ENCODE peak calls at places on chromosomes 16 and 17, in nine cellular contexts. W, Y, P, L, F, D, E, J and Q are unnamed samples.

GRCh38 chr17:47324224-47325020 is 667 bp downstream of the EFCAB13 start:
- DNase-seq in E (peak), J (peak), F (peak), D (peak), W (peak), L (peak), P (peak), Y (peak), Q (peak)

GRCh38 chr17:64005734-64006167 is 7.6 kb downstream of the PRR29 start:
- DNase-seq in W (no peak), Y (peak), L (no peak), E (no peak), P (no peak), F (peak), J (no peak), D (no peak), Q (no peak)

GRCh38 chr16:85266857-85267256 is 154.6 kb upstream of the CIBAR2 start:
- DNase-seq in E (no peak), L (no peak), P (no peak), F (no peak), D (no peak), J (no peak), Y (no peak), W (no peak), Q (no peak)

GRCh38 chr17:38852771-38853291 is 690 bp downstream of the RPL23 start:
- DNase-seq in L (peak), F (no peak), Y (no peak), D (no peak), W (no peak), J (no peak), P (no peak), E (no peak), Q (no peak)

GRCh38 chr17:33310296-33310695 is 17.2 kb upstream of the ASIC2 start:
- DNase-seq in D (no peak), E (no peak), J (no peak), P (no peak), F (no peak), L (no peak), W (no peak), Y (no peak), Q (no peak)

GRCh38 chr16:57997176-57997527 is 3.3 kb downstream of the ZNF319 start:
- DNase-seq in W (no peak), P (no peak), J (no peak), F (no peak), L (no peak), Y (no peak), D (peak), E (no peak), Q (no peak)

GRCh38 chr17:51029568-51030463 is 90.9 kb downstream of the SPAG9 start:
- DNase-seq in D (no peak), E (no peak), J (no peak), P (no peak), L (no peak), F (no peak), Y (no peak), W (no peak), Q (no peak)

GRCh38 chr17:69506489-69506888 is 92.0 kb downstream of the MAP2K6 start:
- DNase-seq in Y (no peak), E (no peak), F (no peak), J (peak), P (peak), W (no peak), D (no peak), L (no peak), Q (no peak)

GRCh38 chr16:2470603-2471015 is 488 bp upstream of the NTN3 start:
- DNase-seq in W (peak), P (no peak), E (no peak), D (no peak), L (no peak), F (no peak), Y (peak), J (no peak), Q (no peak)

GRCh38 chr16:5257462-5257861 is 159.9 kb upstream of the EEF2KMT start:
- DNase-seq in W (no peak), D (no peak), E (no peak), Y (no peak), L (no peak), J (no peak), P (no peak), F (no peak), Q (no peak)

GRCh38 chr17:38416840-38417209 is 11.4 kb upstream of the ARHGAP23 start:
- DNase-seq in W (no peak), P (no peak), Y (peak), F (no peak), E (no peak), D (peak), L (no peak), J (no peak), Q (no peak)

GRCh38 chr16:89722392-89723278 is 1.3 kb downstream of the ZNF276 start:
- DNase-seq in P (peak), E (peak), Y (no peak), J (peak), F (peak), D (peak), L (peak), W (peak), Q (peak)

GRCh38 chr17:48841395-48841831 is 10.6 kb downstream of the CALCOCO2 start:
- DNase-seq in W (no peak), D (no peak), J (no peak), P (peak), F (no peak), L (no peak), E (no peak), Y (no peak), Q (peak)

GRCh38 chr17:78278139-78278741 is 46.8 kb downstream of the TMEM235 start:
- DNase-seq in L (no peak), F (no peak), P (no peak), Y (no peak), E (no peak), D (no peak), W (no peak), J (peak), Q (no peak)

GRCh38 chr17:76725580-76726230 is 701 bp downstream of the JMJD6 start:
- DNase-seq in E (peak), Y (peak), D (peak), L (peak), P (peak), W (peak), F (peak), J (no peak), Q (peak)

GRCh38 chr17:80063815-80064585 is 27.6 kb downstream of the CCDC40 start:
- DNase-seq in L (no peak), Y (no peak), J (no peak), D (peak), P (peak), E (no peak), W (no peak), F (peak), Q (no peak)